ENCODE peak calls at places on chromosomes 4 and X, in seven cellular contexts. L, D, Z, M, P, H and G are unnamed samples.

GRCh38 chr4:74531952-74532794 is 87.2 kb downstream of the AREG start:
- DNase-seq in H (peak), L (peak), M (no peak), D (peak), P (peak), Z (peak), G (peak)

GRCh38 chr4:113637823-113638691 is 123.5 kb downstream of the CAMK2D start:
- DNase-seq in Z (no peak), M (no peak), P (no peak), H (no peak), D (no peak), L (no peak), G (no peak)

GRCh38 chr4:125101706-125102105 is 213.0 kb upstream of the FAT4 start:
- DNase-seq in D (no peak), Z (no peak), P (no peak), H (no peak), L (no peak), M (no peak), G (no peak)

GRCh38 chr4:25161599-25161960 is 1.3 kb upstream of the SEPSECS start:
- DNase-seq in P (no peak), Z (no peak), M (no peak), H (no peak), L (no peak), D (no peak), G (no peak)

GRCh38 chr4:139214039-139214534 is 37.1 kb upstream of the ELF2 start:
- DNase-seq in L (no peak), D (peak), P (peak), M (no peak), Z (no peak), H (peak), G (peak)

GRCh38 chrX:85084770-85085393 is 81.2 kb downstream of the APOOL start:
- DNase-seq in P (peak), M (no peak), L (peak), D (peak), Z (peak), H (peak), G (peak)

GRCh38 chr4:38131371-38132139 is 171.4 kb downstream of the PTTG2 start:
- DNase-seq in P (no peak), Z (no peak), L (no peak), M (no peak), H (no peak), D (peak), G (no peak)

GRCh38 chr4:172813359-172813923 is 355.2 kb upstream of the GALNT7 start:
- DNase-seq in L (no peak), H (no peak), M (no peak), Z (no peak), P (no peak), D (peak), G (no peak)

GRCh38 chr4:55920571-55920970 is 28.2 kb upstream of the CEP135 start:
- DNase-seq in P (no peak), D (no peak), L (no peak), Z (no peak), H (no peak), M (no peak), G (no peak)

GRCh38 chr4:73870260-73870659 is 1.1 kb downstream of the CXCL1 start:
- DNase-seq in Z (no peak), D (no peak), M (no peak), L (no peak), H (no peak), P (no peak), G (no peak)

GRCh38 chr4:98780926-98781325 is 122.5 kb upstream of the TSPAN5 start:
- DNase-seq in D (no peak), Z (no peak), H (no peak), L (no peak), P (no peak), M (no peak), G (no peak)

GRCh38 chr4:55503164-55503563 is 43.5 kb downstream of the CLOCK start:
- DNase-seq in L (no peak), P (no peak), Z (peak), M (no peak), H (peak), D (no peak), G (no peak)

GRCh38 chr4:1608821-1609500 is 75.2 kb downstream of the FAM53A start:
- DNase-seq in P (no peak), L (no peak), H (no peak), D (no peak), Z (no peak), M (no peak), G (no peak)

GRCh38 chr4:148270600-148270999 is 171.6 kb downstream of the NR3C2 start:
- DNase-seq in H (no peak), Z (no peak), D (no peak), L (no peak), P (no peak), M (no peak), G (no peak)

GRCh38 chr4:137608085-137608484 is 75.8 kb upstream of the PCDH18 start:
- DNase-seq in P (no peak), M (no peak), L (no peak), H (no peak), Z (no peak), D (no peak), G (peak)

GRCh38 chr4:139954512-139954911 is 199.5 kb downstream of the MAML3 start:
- DNase-seq in Z (no peak), M (no peak), P (no peak), D (no peak), L (no peak), H (no peak), G (no peak)

GRCh38 chr4:94577136-94577535 is 125.4 kb downstream of the PDLIM5 start:
- DNase-seq in D (no peak), Z (no peak), L (peak), H (no peak), P (no peak), M (no peak), G (no peak)

GRCh38 chrX:118519411-118520205 is 24.0 kb downstream of the DOCK11 start:
- DNase-seq in D (no peak), M (no peak), L (no peak), Z (no peak), H (no peak), P (no peak), G (no peak)

DNA sequence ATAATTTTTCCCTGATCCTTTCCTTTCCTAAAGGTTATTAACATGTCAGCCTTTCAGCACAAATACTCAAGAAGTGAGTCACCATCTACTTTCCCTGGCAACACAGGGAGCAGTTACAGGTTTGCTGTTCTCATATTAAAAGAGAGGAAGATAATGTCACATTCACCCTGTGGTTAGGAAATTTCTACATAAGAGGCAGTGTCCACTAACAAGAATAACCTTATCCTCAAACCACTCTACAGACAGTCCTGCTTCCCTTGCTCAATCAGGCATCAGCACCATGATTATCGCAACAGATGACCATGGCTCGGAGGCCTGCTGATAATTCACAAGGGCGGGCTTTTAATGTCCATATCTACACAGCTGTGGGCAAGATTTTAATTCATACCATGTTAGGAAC is 30.9 kb downstream of the RNF150 start:
- DNase-seq in L (peak), Z (no peak), D (no peak), H (no peak), P (no peak), M (no peak), G (no peak)
- TF ChIP-seq JUND in L (peak), Z (no peak), D (no peak), H (no peak), P (no peak), M (no peak), G (no peak)

DNA sequence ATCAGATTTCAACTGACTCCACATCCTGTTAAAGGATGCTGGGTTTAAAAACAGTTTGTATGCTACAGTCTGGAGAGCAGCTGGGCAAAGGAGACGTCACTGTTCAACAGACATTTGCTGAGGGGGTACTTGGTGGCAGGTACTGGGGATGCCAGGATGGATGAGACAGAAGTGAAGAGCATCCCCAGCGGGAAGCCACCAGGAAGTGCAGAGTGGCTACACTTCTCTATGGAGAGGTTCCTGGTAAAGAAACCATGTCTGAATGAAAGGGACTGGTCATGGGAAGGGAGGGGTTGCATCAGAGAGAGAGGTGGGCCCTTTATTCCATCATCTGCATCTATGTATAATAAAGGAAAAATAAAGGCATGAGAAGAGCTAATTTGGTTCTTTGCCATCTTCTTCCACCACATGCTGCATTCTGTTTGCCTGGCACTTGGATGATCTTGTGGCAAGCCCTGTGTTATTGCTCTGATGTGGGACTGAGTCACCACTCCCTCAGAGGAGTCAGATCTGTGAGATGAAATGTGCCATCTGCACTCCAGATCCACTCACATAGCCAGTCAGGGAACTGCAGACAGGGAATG is 144.9 kb downstream of the SOWAHB start:
- DNase-seq in L (peak), P (no peak), H (no peak), M (no peak), D (no peak), Z (peak), G (no peak)
- TF ChIP-seq JUND in L (peak), P (no peak), H (no peak), M (no peak), D (no peak), Z (peak), G (no peak)

DNA sequence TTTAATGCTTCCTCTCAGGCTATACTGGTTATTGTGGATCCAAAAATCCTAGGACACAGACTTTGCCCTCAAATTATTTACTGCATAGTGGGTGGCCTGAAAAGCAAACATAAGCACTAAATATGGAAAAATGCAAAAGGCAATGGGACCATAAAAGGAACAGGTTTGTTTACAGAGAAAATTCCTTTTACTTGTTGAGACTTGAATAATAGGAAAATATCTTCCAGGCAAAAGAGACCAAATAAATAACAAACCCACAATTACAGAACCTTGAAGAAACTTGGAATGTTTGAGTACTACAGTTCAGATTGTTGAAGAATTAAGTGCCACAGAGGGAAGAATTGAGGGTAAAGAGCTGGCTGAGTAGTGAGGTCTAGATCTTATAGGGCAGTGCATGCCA is 711.0 kb downstream of the C4orf33 start:
- DNase-seq in H (no peak), Z (no peak), L (no peak), P (no peak), D (no peak), M (no peak), G (peak)
- TF ChIP-seq JUND in H (no peak), Z (no peak), L (no peak), P (no peak), D (no peak), M (no peak), G (no peak)

GRCh38 chr4:155674669-155675071 is 8.0 kb downstream of the GUCY1A1 start:
- DNase-seq in L (no peak), D (no peak), Z (no peak), M (no peak), H (no peak), P (no peak), G (no peak)
- TF ChIP-seq JUND in L (no peak), D (no peak), Z (no peak), M (no peak), H (no peak), P (no peak), G (no peak)

DNA sequence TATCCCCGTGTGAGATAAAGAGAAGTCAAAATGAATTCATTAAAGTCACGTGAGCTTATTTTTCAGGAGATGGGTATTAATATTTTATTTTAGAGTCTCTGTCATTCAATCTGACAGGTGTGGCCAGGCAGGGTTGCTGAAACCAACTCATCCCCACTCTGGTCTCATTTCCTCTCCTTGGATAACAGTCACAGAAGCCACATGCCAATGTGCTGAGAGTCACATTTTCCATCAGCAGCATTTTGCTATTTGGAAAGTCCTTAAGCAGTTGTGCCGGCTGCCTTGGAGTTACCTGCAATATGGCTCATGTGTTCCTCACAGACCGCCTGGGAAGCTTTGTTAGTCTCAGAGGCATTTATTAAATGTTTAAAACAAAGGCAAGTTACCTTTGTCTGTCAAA is 302.3 kb downstream of the DCHS2 start:
- DNase-seq in P (no peak), L (no peak), H (no peak), Z (no peak), D (no peak), M (no peak), G (no peak)
- TF ChIP-seq JUND in P (no peak), L (no peak), H (no peak), Z (no peak), D (no peak), M (no peak), G (no peak)

DNA sequence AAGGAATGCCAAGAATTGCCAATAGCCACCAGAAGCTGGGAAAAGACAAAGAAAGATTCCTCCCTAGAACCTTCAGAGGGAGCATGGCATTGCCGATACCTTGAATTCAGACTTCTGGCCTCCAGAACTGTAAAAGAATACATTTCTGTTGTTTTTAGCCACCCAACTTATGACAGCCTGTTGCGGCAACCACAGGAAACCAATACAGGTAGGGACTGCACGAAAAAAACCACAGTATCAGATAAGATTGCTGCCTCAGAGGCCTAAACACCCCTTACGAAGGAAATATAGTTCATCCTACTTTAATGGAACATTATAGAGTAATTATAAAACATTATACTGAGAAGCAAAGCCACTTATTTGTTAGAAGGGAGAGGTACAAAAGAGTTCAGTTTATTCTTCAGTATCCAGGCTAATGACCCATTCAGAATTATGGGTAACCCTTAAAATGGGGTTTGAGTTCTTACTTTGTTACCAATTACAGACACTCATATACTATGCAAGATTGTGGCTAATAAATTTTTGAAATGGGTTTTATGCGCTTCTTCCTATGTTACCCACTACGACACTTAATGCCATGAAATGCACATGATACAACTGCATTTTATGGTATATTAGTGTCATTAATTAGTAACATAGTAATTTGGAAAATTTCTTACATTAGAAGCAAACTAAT is 37.4 kb upstream of the SMIM10L2A start:
- DNase-seq in Z (no peak), H (no peak), D (no peak), M (no peak), L (no peak), P (no peak), G (no peak)
- TF ChIP-seq JUND in Z (no peak), H (no peak), D (no peak), M (no peak), L (no peak), P (no peak), G (no peak)